ENCODE peak calls at places on chromosomes 13 and 19, in eight cellular contexts. S, W, U, Z, T, E, Q and P are unnamed samples. For H3K4me1 and H3K36me3, the result is how much of the 10 kb centered on the place peaks cover.

GRCh38 chr13:40345654-40346372 is 320.6 kb downstream of the FOXO1 start:
- DNase-seq in S (peak), W (peak), U (peak), Z (no peak), T (no peak), E (no peak), Q (no peak), P (peak)

GRCh38 chr19:15287496-15287895 is 44.8 kb downstream of the BRD4 start:
- DNase-seq in S (no peak), W (no peak), U (no peak), Z (no peak), T (no peak), E (no peak), Q (no peak), P (peak)

GRCh38 chr19:54100560-54100959 is at the start of gene OSCAR:
- DNase-seq in S (no peak), W (no peak), U (no peak), Z (no peak), T (no peak), E (no peak), Q (peak), P (peak)

GRCh38 chr19:19026299-19026971 is 6.9 kb downstream of the SUGP2 start:
- DNase-seq in S (no peak), W (peak), U (peak), Z (no peak), T (no peak), E (no peak), Q (no peak), P (no peak)

GRCh38 chr19:58571575-58571947 is 1.6 kb downstream of the MZF1 start:
- DNase-seq in S (peak), W (no peak), U (no peak), Z (no peak), T (no peak), E (peak), Q (peak), P (peak)

GRCh38 chr19:31139871-31140505 is 209.2 kb downstream of the TSHZ3 start:
- DNase-seq in S (no peak), W (peak), U (no peak), Z (no peak), T (no peak), E (no peak), Q (no peak), P (no peak)

GRCh38 chr19:18776288-18776594 is 14.9 kb downstream of the COMP start:
- DNase-seq in S (no peak), W (no peak), U (no peak), Z (no peak), T (no peak), E (no peak), Q (no peak), P (no peak)

GRCh38 chr19:10007811-10008211 is 2.5 kb downstream of the COL5A3 start:
- DNase-seq in S (peak), W (no peak), U (peak), Z (no peak), T (no peak), E (no peak), Q (peak), P (no peak)

GRCh38 chr13:99176309-99177276 is 24.1 kb upstream of the UBAC2 start:
- DNase-seq in S (peak), W (peak), U (peak), Z (peak), T (peak), E (peak), Q (peak), P (peak)

GRCh38 chr13:54593504-54593903 is 1564.9 kb downstream of the OLFM4 start:
- DNase-seq in S (no peak), W (no peak), U (no peak), Z (no peak), T (no peak), E (no peak), Q (no peak), P (no peak)

GRCh38 chr13:74751739-74752138 is 617.5 kb upstream of the KLF12 start:
- DNase-seq in S (no peak), W (no peak), U (no peak), Z (no peak), T (no peak), E (no peak), Q (no peak), P (no peak)

GRCh38 chr19:39557791-39558622 is 18.0 kb upstream of the EID2 start:
- DNase-seq in S (no peak), W (peak), U (no peak), Z (peak), T (no peak), E (no peak), Q (no peak), P (no peak)

GRCh38 chr13:52356327-52356726 is 49.6 kb downstream of the THSD1 start:
- DNase-seq in S (no peak), W (no peak), U (no peak), Z (no peak), T (no peak), E (no peak), Q (no peak), P (no peak)

GRCh38 chr19:13038306-13039210 is 43.3 kb downstream of the NFIX start:
- DNase-seq in S (peak), W (no peak), U (no peak), Z (no peak), T (no peak), E (no peak), Q (no peak), P (no peak)

GRCh38 chr13:29110003-29110402 is 289.9 kb downstream of the MTUS2 start:
- DNase-seq in S (no peak), W (no peak), U (no peak), Z (no peak), T (no peak), E (no peak), Q (no peak), P (no peak)

GRCh38 chr13:49908637-49909036 is 27.5 kb downstream of the SPRYD7 start:
- DNase-seq in S (no peak), W (no peak), U (no peak), Z (no peak), T (peak), E (no peak), Q (no peak), P (no peak)

GRCh38 chr19:17532116-17532515 is 20.7 kb downstream of the PGLS start:
- DNase-seq in S (no peak), W (no peak), U (no peak), Z (no peak), T (no peak), E (no peak), Q (no peak), P (no peak)

GRCh38 chr19:43450545-43450997 is 14.8 kb downstream of the LYPD3 start:
- DNase-seq in S (no peak), W (no peak), U (no peak), Z (no peak), T (no peak), E (no peak), Q (no peak), P (no peak)
- H3K4me1 ChIP-seq in S (under half), W (under half), U (under half), Z (under half), T (under half), E (under half), Q (under half), P (under half)

GRCh38 chr13:91328726-91329125 is 18.8 kb upstream of the MIR17HG start:
- DNase-seq in S (no peak), W (no peak), U (no peak), Z (no peak), T (no peak), E (no peak), Q (no peak), P (no peak)
- H3K36me3 ChIP-seq in S (under half), W (under half), U (under half), Z (under half), T (under half), E (under half), Q (under half), P (under half)

DNA sequence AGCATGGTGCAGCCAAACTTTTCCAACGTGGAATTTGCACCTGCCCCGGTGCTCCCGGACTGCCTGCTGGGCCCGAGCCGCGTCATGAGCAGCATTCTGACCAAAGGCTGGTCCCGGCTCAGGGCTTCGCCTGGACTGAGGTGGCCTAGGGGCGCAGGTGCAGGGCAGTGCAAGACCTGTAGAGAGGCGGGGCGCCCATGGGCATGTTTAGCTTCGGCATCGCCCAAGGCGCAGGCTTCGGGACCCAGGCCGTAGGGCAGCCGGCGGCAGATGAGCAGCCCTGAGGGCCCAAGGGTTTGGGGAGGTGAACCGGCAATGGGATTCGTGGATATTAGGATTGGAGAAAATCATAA is 23.8 kb downstream of the LRFN3 start:
- DNase-seq in S (no peak), W (no peak), U (no peak), Z (no peak), T (no peak), E (no peak), Q (no peak), P (no peak)
- TF ChIP-seq POLR2A in S (no peak), W (no peak), U (no peak), Z (no peak), T (no peak), E (no peak), Q (no peak), P (no peak)

GRCh38 chr13:71876648-71877279 is 9.8 kb upstream of the DACH1 start:
- DNase-seq in S (no peak), W (no peak), U (no peak), Z (no peak), T (no peak), E (no peak), Q (no peak), P (no peak)
- H3K4me1 ChIP-seq in S (under half), W (under half), U (under half), Z (under half), T (under half), E (under half), Q (under half), P (under half)

GRCh38 chr19:51994048-51994644 is 7.5 kb upstream of the ZNF350 start:
- DNase-seq in S (no peak), W (no peak), U (no peak), Z (no peak), T (no peak), E (no peak), Q (no peak), P (no peak)
- H3K36me3 ChIP-seq in S (half or more), W (half or more), U (under half), Z (half or more), T (under half), E (under half), Q (under half), P (half or more)